ENCODE peak calls at places on chromosomes 13 and 19, in five cellular contexts. R is trophoblast cell, L is H1, O is mesendoderm, F is mesenchymal stem cell. I is an unnamed sample.

GRCh38 chr13:114282143-114282685 is 813 bp downstream of the UPF3A start:
- DNase-seq in R (peak), L (peak), O (no peak), F (peak), I (peak)

GRCh38 chr13:35794734-35795389 is 318.4 kb upstream of the MAB21L1 start:
- DNase-seq in R (no peak), L (no peak), O (no peak), F (no peak), I (peak)

GRCh38 chr13:38417727-38418126 is 68.1 kb downstream of the UFM1 start:
- DNase-seq in R (no peak), L (peak), O (peak), F (no peak), I (peak)

GRCh38 chr13:76846363-76846762 is 39.8 kb downstream of the KCTD12 start:
- DNase-seq in R (no peak), L (no peak), O (no peak), F (no peak), I (no peak)

GRCh38 chr19:32611161-32611560 is 30.2 kb downstream of the PDCD5 start:
- DNase-seq in R (no peak), L (no peak), O (no peak), F (no peak), I (no peak)

GRCh38 chr13:24038846-24039330 is 121.6 kb upstream of the SPATA13 start:
- DNase-seq in R (peak), L (no peak), O (no peak), F (peak), I (peak)

GRCh38 chr19:15187026-15188007 is 13.5 kb downstream of the NOTCH3 start:
- DNase-seq in R (no peak), L (peak), O (peak), F (no peak), I (no peak)

GRCh38 chr19:43779147-43779819 is 1.5 kb downstream of the KCNN4 start:
- DNase-seq in R (no peak), L (no peak), O (no peak), F (no peak), I (no peak)

GRCh38 chr13:33114146-33114545 is 97.9 kb downstream of the KL start:
- DNase-seq in R (no peak), L (no peak), O (no peak), F (no peak), I (peak)

GRCh38 chr13:59710995-59711701 is 452.6 kb downstream of the DIAPH3 start:
- DNase-seq in R (no peak), L (no peak), O (no peak), F (peak), I (no peak)

GRCh38 chr13:74077847-74078246 is 56.4 kb downstream of the KLF12 start:
- DNase-seq in R (no peak), L (no peak), O (no peak), F (peak), I (no peak)

GRCh38 chr19:3108775-3109174 is 14.6 kb downstream of the GNA11 start:
- DNase-seq in R (peak), L (peak), O (peak), F (peak), I (peak)

GRCh38 chr19:17076539-17076919 is 952 bp downstream of the MYO9B start:
- DNase-seq in R (no peak), L (no peak), O (peak), F (no peak), I (no peak)

GRCh38 chr19:6752257-6753177 is 13.0 kb downstream of the TRIP10 start:
- DNase-seq in R (no peak), L (peak), O (peak), F (no peak), I (no peak)

GRCh38 chr19:30273184-30273583 is 99.0 kb upstream of the ZNF536 start:
- DNase-seq in R (no peak), L (no peak), O (no peak), F (no peak), I (no peak)

GRCh38 chr13:98918771-98919170 is 59.1 kb downstream of the DOCK9 start:
- DNase-seq in R (no peak), L (no peak), O (no peak), F (no peak), I (no peak)

GRCh38 chr13:24693862-24694471 is 13.8 kb downstream of the ATP12A start:
- DNase-seq in R (peak), L (peak), O (peak), F (peak), I (peak)

GRCh38 chr13:57253551-57253950 is 86.6 kb downstream of the PRR20E start:
- DNase-seq in R (no peak), L (no peak), O (no peak), F (no peak), I (no peak)

GRCh38 chr19:39362682-39363657 is 20.7 kb downstream of the SAMD4B start:
- DNase-seq in R (no peak), L (no peak), O (no peak), F (peak), I (peak)

GRCh38 chr19:39172700-39173501 is 23.9 kb upstream of the NCCRP1 start:
- DNase-seq in R (no peak), L (no peak), O (no peak), F (no peak), I (no peak)

GRCh38 chr13:93230466-93230865 is 3.9 kb downstream of the GPC6 start:
- DNase-seq in R (no peak), L (no peak), O (no peak), F (peak), I (peak)

DNA sequence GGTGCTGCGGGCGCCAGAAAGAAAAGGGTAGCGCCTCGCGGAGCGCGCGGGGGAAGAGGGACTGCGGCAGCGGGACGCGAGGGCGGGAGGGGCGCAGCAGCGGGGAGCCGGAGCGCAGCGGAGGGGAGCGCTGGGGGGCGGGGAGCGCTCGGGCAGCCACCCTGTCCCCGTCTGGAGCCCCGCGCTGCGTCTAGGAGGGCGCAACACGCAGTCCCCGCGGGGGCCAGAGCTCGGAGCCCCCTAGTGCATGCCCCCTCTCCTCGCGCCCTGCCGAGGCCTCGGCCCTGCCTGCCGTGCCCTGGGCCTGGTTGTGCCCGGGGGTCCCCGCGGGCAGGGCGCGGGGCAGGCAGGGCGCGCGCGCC is 37.9 kb downstream of the SOX1 start:
- DNase-seq in R (no peak), L (no peak), O (no peak), F (no peak), I (no peak)
- H2BK120ac ChIP-seq in R (no peak), L (no peak), O (no peak), F (no peak), I (no peak)

GRCh38 chr19:55549500-55550320 is 4.4 kb upstream of the SBK3 start:
- DNase-seq in R (peak), L (peak), O (peak), F (peak), I (peak)
- H2BK120ac ChIP-seq in R (peak), L (peak), O (no peak), F (no peak), I (peak)

GRCh38 chr19:50418186-50419021 is at the start of gene SPIB:
- DNase-seq in R (no peak), L (no peak), O (no peak), F (no peak), I (no peak)
- H2BK120ac ChIP-seq in R (no peak), L (no peak), O (no peak), F (no peak), I (no peak)

DNA sequence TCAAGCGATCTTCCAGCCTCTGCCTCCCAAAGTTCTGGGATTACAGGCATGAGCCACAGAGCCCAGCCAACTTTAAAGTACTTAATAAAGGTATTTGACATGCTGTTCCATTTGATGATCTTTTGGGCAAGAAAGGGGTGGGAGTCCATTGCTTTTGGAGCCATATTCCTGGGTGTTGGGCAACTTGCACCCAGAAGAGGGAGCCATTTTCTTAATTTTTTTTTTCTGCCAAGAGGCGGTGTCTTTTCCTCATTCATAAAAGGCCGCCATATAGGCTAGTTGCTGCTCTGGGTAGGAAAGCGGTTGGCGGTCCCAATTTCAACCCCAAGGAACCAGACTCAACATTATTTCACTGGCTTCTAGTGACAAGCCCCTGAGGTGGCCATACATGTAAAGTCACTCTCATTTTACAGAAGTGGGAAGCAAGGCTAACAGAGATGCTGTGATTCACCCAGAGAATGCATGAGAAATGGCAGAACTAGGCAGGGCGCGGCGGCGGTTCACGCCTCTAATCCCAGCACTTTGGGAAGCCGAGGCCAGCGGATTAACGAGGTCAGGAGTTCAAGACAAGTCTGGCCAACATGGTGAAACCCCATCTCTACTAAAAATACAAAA is 139.6 kb downstream of the CACNA1A start:
- DNase-seq in R (no peak), L (peak), O (peak), F (no peak), I (peak)
- H2BK120ac ChIP-seq in R (no peak), L (no peak), O (no peak), F (no peak), I (no peak)

GRCh38 chr19:19820774-19821315 is 705 bp downstream of the ZNF506 start:
- DNase-seq in R (no peak), L (no peak), O (peak), F (no peak), I (no peak)
- H2BK120ac ChIP-seq in R (peak), L (no peak), O (no peak), F (no peak), I (no peak)

GRCh38 chr19:5128251-5128931 is 159.5 kb downstream of the KDM4B start:
- DNase-seq in R (no peak), L (no peak), O (peak), F (peak), I (peak)
- H2BK120ac ChIP-seq in R (no peak), L (no peak), O (no peak), F (peak), I (peak)

GRCh38 chr13:112793545-112794445 is 104.0 kb downstream of the ATP11A start:
- DNase-seq in R (peak), L (no peak), O (no peak), F (no peak), I (no peak)
- H2BK120ac ChIP-seq in R (no peak), L (no peak), O (no peak), F (no peak), I (no peak)

GRCh38 chr19:33749619-33750175 is 47.0 kb upstream of the KCTD15 start:
- DNase-seq in R (no peak), L (no peak), O (no peak), F (no peak), I (no peak)

GRCh38 chr19:33749016-33749415 is 47.7 kb upstream of the KCTD15 start:
- DNase-seq in R (no peak), L (no peak), O (no peak), F (no peak), I (no peak)

GRCh38 chr19:33747273-33747672 is 49.4 kb upstream of the KCTD15 start:
- DNase-seq in R (no peak), L (no peak), O (no peak), F (no peak), I (no peak)

GRCh38 chr19:33746159-33746558 is 50.5 kb upstream of the KCTD15 start:
- DNase-seq in R (no peak), L (no peak), O (no peak), F (no peak), I (no peak)

DNA sequence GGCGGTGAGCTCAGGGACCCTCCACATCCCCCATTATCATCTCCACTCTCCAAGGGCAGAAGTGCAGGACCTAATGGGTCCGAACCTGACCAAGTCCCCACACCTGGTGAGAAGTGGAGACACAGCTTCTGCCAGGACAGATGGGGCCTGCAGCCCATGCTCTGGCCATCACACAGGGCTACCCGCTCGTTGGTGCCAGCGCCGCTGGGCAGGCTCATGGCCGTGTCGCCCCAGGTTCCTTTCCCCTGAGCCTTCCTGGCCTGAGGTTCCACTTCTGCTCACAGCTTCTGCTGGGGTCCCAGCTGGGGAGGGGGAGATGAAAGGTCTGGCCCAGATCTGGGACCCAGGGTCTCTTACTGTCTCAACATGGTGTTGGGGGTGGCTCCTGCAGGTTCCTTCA is 48.4 kb upstream of the KCTD15 start:
- DNase-seq in R (no peak), L (no peak), O (no peak), F (no peak), I (no peak)
- H2BK120ac ChIP-seq in R (no peak), L (no peak), O (no peak), F (no peak), I (no peak)

DNA sequence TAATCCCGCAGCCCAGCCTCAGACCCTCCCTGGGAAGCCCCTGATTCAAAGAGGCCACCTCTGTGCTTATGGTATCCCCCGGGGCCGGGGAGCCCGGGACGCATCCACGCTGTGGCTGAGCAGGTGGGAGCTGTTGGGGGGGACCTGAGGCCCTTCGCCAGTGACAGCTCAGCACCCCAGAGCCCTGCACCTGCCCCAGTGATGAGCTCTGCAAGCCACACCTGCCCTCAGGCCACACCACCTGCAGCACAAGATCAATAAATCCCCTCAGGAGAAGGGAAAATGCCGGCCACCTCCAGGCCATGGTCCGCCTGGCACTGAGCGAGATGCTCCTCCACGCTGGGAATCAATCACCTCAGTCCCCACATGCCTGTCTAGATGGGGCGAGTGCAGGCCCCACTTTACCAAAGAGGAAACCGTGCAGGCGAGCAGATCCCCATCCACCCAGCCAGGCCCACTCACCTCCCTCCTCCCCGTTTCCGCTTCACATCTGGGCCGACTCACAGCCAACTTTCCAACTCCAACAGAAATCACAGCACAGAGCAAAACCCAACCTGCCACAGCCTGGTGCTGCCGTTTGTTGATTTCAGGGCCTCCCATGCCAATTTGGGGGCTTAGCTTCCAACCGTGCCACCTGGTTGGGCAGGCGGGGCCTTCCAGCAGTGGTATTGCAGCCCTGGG is 12.8 kb downstream of the MOB3A start:
- DNase-seq in R (no peak), L (no peak), O (no peak), F (no peak), I (no peak)
- H2BK120ac ChIP-seq in R (no peak), L (no peak), O (no peak), F (no peak), I (no peak)

DNA sequence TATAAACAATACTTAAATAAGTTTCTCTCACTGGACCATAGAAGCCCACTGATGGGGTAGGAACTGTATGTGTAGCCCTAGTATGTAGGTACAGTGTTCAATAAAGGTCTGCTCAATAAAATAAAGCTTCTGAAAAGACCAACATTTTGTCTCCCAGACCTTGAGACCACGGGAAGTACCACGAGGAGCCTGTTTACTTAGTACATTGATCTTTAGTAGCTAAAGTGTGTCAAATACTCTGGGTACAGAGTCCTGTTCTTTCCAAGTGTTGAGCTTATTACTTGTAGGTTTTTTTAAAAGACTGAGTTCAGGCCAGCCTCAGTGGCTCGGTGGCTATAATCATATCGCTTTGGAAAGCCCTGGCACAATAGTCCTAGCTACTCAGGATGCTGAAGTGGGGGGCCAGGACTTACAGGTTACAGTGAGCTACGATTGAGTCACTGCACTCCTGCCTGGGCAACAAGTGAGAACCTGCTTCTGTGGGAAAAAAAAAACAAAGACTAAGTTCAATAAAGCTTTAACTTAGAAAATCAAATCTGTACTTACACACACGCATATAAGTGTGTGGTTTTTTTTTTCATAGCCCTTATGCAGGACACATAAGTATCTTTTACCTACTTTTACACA is 3.4 kb downstream of the MTRF1 start:
- DNase-seq in R (no peak), L (no peak), O (no peak), F (no peak), I (no peak)
- H2BK120ac ChIP-seq in R (no peak), L (no peak), O (no peak), F (no peak), I (no peak)

I was measured in IMR-90.